ENCODE peak calls at places on chromosome 15, in six cellular contexts. One of them, this sample, is unnamed.

GRCh38 chr15:56587686-56588085 is 122.7 kb upstream of the MNS1 start:
- DNase-seq in psoas muscle: no peak
- DNase-seq in aorta: no peak
- DNase-seq in NCI-H1092 treated with DMSO at 0.1 percent for 48 hours: no peak
- DNase-seq in GM13976: no peak
- DNase-seq in WTC11: no peak
- DNase-seq in this sample: no peak

GRCh38 chr15:29452881-29453731 is 183.5 kb upstream of the NSMCE3 start:
- DNase-seq in psoas muscle: no peak
- DNase-seq in aorta: no peak
- DNase-seq in NCI-H1092 treated with DMSO at 0.1 percent for 48 hours: no peak
- DNase-seq in GM13976: no peak
- DNase-seq in WTC11: no peak
- DNase-seq in this sample: no peak

GRCh38 chr15:43150171-43150929 is 17.0 kb downstream of the TMEM62 start:
- DNase-seq in psoas muscle: no peak
- DNase-seq in aorta: no peak
- DNase-seq in NCI-H1092 treated with DMSO at 0.1 percent for 48 hours: no peak
- DNase-seq in GM13976: no peak
- DNase-seq in WTC11: no peak
- DNase-seq in this sample: no peak

GRCh38 chr15:69145694-69146492 is 14.5 kb upstream of the GLCE start:
- DNase-seq in psoas muscle: no peak
- DNase-seq in aorta: no peak
- DNase-seq in NCI-H1092 treated with DMSO at 0.1 percent for 48 hours: no peak
- DNase-seq in GM13976: no peak
- DNase-seq in WTC11: no peak
- DNase-seq in this sample: no peak

GRCh38 chr15:90151989-90152645 is 49.0 kb upstream of the SEMA4B start:
- DNase-seq in psoas muscle: no peak
- DNase-seq in aorta: no peak
- DNase-seq in NCI-H1092 treated with DMSO at 0.1 percent for 48 hours: no peak
- DNase-seq in GM13976: no peak
- DNase-seq in WTC11: peak
- DNase-seq in this sample: peak

GRCh38 chr15:78775472-78775871 is 35.8 kb downstream of the ADAMTS7 start:
- DNase-seq in psoas muscle: no peak
- DNase-seq in aorta: no peak
- DNase-seq in NCI-H1092 treated with DMSO at 0.1 percent for 48 hours: no peak
- DNase-seq in GM13976: no peak
- DNase-seq in WTC11: no peak
- DNase-seq in this sample: no peak

GRCh38 chr15:99249270-99249817 is at the start of gene TTC23:
- DNase-seq in psoas muscle: no peak
- DNase-seq in aorta: no peak
- DNase-seq in NCI-H1092 treated with DMSO at 0.1 percent for 48 hours: no peak
- DNase-seq in GM13976: no peak
- DNase-seq in WTC11: no peak
- DNase-seq in this sample: no peak

GRCh38 chr15:66233487-66234415 is 19.8 kb downstream of the MEGF11 start:
- DNase-seq in psoas muscle: no peak
- DNase-seq in aorta: no peak
- DNase-seq in NCI-H1092 treated with DMSO at 0.1 percent for 48 hours: no peak
- DNase-seq in GM13976: no peak
- DNase-seq in WTC11: peak
- DNase-seq in this sample: no peak

GRCh38 chr15:26970712-26971210 is at the start of gene GABRG3:
- DNase-seq in psoas muscle: peak
- DNase-seq in aorta: no peak
- DNase-seq in NCI-H1092 treated with DMSO at 0.1 percent for 48 hours: no peak
- DNase-seq in GM13976: no peak
- DNase-seq in WTC11: peak
- DNase-seq in this sample: no peak

GRCh38 chr15:68384451-68385239 is 47.3 kb downstream of the ITGA11 start:
- DNase-seq in psoas muscle: peak
- DNase-seq in aorta: peak
- DNase-seq in NCI-H1092 treated with DMSO at 0.1 percent for 48 hours: no peak
- DNase-seq in GM13976: no peak
- DNase-seq in WTC11: peak
- DNase-seq in this sample: no peak

GRCh38 chr15:42104095-42104891 is 9.9 kb upstream of the PLA2G4D start:
- DNase-seq in psoas muscle: no peak
- DNase-seq in aorta: no peak
- DNase-seq in NCI-H1092 treated with DMSO at 0.1 percent for 48 hours: no peak
- DNase-seq in GM13976: no peak
- DNase-seq in WTC11: no peak
- DNase-seq in this sample: no peak

GRCh38 chr15:63615935-63616334 is 18.7 kb downstream of the FBXL22 start:
- DNase-seq in psoas muscle: no peak
- DNase-seq in aorta: no peak
- DNase-seq in NCI-H1092 treated with DMSO at 0.1 percent for 48 hours: no peak
- DNase-seq in GM13976: no peak
- DNase-seq in WTC11: no peak
- DNase-seq in this sample: no peak

GRCh38 chr15:69906256-69907185 is 191.2 kb downstream of the TLE3 start:
- DNase-seq in psoas muscle: no peak
- DNase-seq in aorta: no peak
- DNase-seq in NCI-H1092 treated with DMSO at 0.1 percent for 48 hours: no peak
- DNase-seq in GM13976: no peak
- DNase-seq in WTC11: no peak
- DNase-seq in this sample: no peak

GRCh38 chr15:70023064-70023768 is 74.5 kb downstream of the TLE3 start:
- DNase-seq in psoas muscle: no peak
- DNase-seq in aorta: no peak
- DNase-seq in NCI-H1092 treated with DMSO at 0.1 percent for 48 hours: no peak
- DNase-seq in GM13976: peak
- DNase-seq in WTC11: no peak
- DNase-seq in this sample: no peak

GRCh38 chr15:51726302-51727073 is 11.0 kb downstream of the LYSMD2 start:
- DNase-seq in psoas muscle: peak
- DNase-seq in aorta: no peak
- DNase-seq in NCI-H1092 treated with DMSO at 0.1 percent for 48 hours: no peak
- DNase-seq in GM13976: peak
- DNase-seq in WTC11: peak
- DNase-seq in this sample: no peak